ENCODE peak calls at places on chromosomes 1 and 21, in eight cellular contexts. R is GM12865; T is omental fat pad; Y is psoas muscle; G is cardiac fibroblast; I is GM20000; Z is CD4-positive, alpha-beta T cell; B is tibial nerve. J is an unnamed sample.

GRCh38 chr1:163974120-163974519 is 584.9 kb upstream of the PBX1 start:
- DNase-seq in R (no peak), T (no peak), Y (no peak), G (no peak), I (no peak), Z (no peak), B (no peak), J (no peak)

GRCh38 chr1:11955221-11955620 is 20.7 kb downstream of the PLOD1 start:
- DNase-seq in R (no peak), T (no peak), Y (no peak), G (no peak), I (no peak), Z (no peak), B (no peak), J (no peak)

GRCh38 chr1:88519156-88519555 is 164.9 kb upstream of the PKN2 start:
- DNase-seq in R (no peak), T (no peak), Y (no peak), G (no peak), I (no peak), Z (no peak), B (no peak), J (no peak)

GRCh38 chr1:204532832-204533231 is 16.6 kb downstream of the MDM4 start:
- DNase-seq in R (no peak), T (no peak), Y (no peak), G (no peak), I (no peak), Z (no peak), B (no peak), J (no peak)

GRCh38 chr1:246947255-246947654 is 15.5 kb upstream of the AHCTF1 start:
- DNase-seq in R (no peak), T (no peak), Y (peak; percentile 42), G (peak; percentile 91), I (no peak), Z (no peak), B (peak; percentile 73), J (no peak)

GRCh38 chr1:85359874-85360708 is 83.7 kb upstream of the BCL10 start:
- DNase-seq in R (no peak), T (no peak), Y (no peak), G (peak; percentile 60), I (no peak), Z (no peak), B (no peak), J (no peak)

GRCh38 chr1:230113605-230114241 is 46.7 kb downstream of the GALNT2 start:
- DNase-seq in R (no peak), T (no peak), Y (peak; percentile 49), G (peak; percentile 95), I (no peak), Z (no peak), B (peak; percentile 40), J (no peak)

GRCh38 chr1:12067900-12068821 is 5.1 kb downstream of the TNFRSF8 start:
- DNase-seq in R (peak; percentile 94), T (no peak), Y (no peak), G (peak; percentile 88), I (peak; percentile 65), Z (no peak), B (no peak), J (peak; percentile 70)

GRCh38 chr1:43317817-43318471 is 17.2 kb downstream of the TIE1 start:
- DNase-seq in R (no peak), T (no peak), Y (no peak), G (no peak), I (no peak), Z (no peak), B (no peak), J (no peak)

GRCh38 chr21:42113926-42114409 is 42.9 kb downstream of the UMODL1 start:
- DNase-seq in R (no peak), T (no peak), Y (peak; percentile 53), G (no peak), I (no peak), Z (no peak), B (peak; percentile 44), J (no peak)

GRCh38 chr1:20787100-20787774 is at the start of gene HP1BP3:
- DNase-seq in R (peak; percentile 88), T (no peak), Y (peak; percentile 86), G (peak; percentile 77), I (peak; percentile 93), Z (peak; percentile 89), B (peak; percentile 68), J (peak; percentile 88)

GRCh38 chr21:40120944-40121575 is 253.8 kb downstream of the PCP4 start:
- DNase-seq in R (no peak), T (no peak), Y (no peak), G (peak; percentile 8), I (no peak), Z (no peak), B (no peak), J (no peak)

GRCh38 chr1:94792473-94792875 is 27.7 kb upstream of the SLC44A3 start:
- DNase-seq in R (peak; percentile 61), T (no peak), Y (no peak), G (peak; percentile 43), I (peak; percentile 47), Z (no peak), B (no peak), J (peak; percentile 47)
- TF ChIP-seq CTCF in R (no peak), T (no peak), Y (peak; percentile 13), G (peak; percentile 55), I (no peak), Z (no peak), B (no peak), J (no peak)

GRCh38 chr1:33219886-33220661 is 36.2 kb upstream of the ZNF362 start:
- DNase-seq in R (no peak), T (no peak), Y (no peak), G (no peak), I (no peak), Z (no peak), B (no peak), J (no peak)
- TF ChIP-seq CTCF in R (no peak), T (no peak), Y (no peak), G (no peak), I (no peak), Z (no peak), B (no peak), J (no peak)

GRCh38 chr1:13520985-13521384 is 7.2 kb upstream of the LRRC38 start:
- DNase-seq in R (no peak), T (no peak), Y (no peak), G (no peak), I (no peak), Z (no peak), B (no peak), J (no peak)

GRCh38 chr1:13513885-13514546 is at the start of gene LRRC38:
- DNase-seq in R (no peak), T (no peak), Y (peak; percentile 61), G (no peak), I (no peak), Z (no peak), B (no peak), J (no peak)

GRCh38 chr1:13516606-13517005 is 2.8 kb upstream of the LRRC38 start:
- DNase-seq in R (no peak), T (no peak), Y (no peak), G (no peak), I (no peak), Z (no peak), B (no peak), J (no peak)

GRCh38 chr1:13513063-13513884 is 529 bp downstream of the LRRC38 start:
- DNase-seq in R (no peak), T (no peak), Y (no peak), G (no peak), I (no peak), Z (no peak), B (no peak), J (no peak)

GRCh38 chr1:13517193-13517812 is 3.5 kb upstream of the LRRC38 start:
- DNase-seq in R (no peak), T (no peak), Y (no peak), G (peak; percentile 12), I (peak; percentile 44), Z (no peak), B (no peak), J (peak; percentile 50)
- TF ChIP-seq CTCF in R (peak; percentile 15), T (no peak), Y (peak; percentile 47), G (peak; percentile 50), I (peak; percentile 41), Z (no peak), B (no peak), J (peak; percentile 19)

GRCh38 chr1:72620453-72620852 is 338.1 kb upstream of the NEGR1 start:
- DNase-seq in R (no peak), T (no peak), Y (no peak), G (no peak), I (no peak), Z (no peak), B (no peak), J (no peak)

GRCh38 chr1:72623299-72623708 is 341.0 kb upstream of the NEGR1 start:
- DNase-seq in R (peak; percentile 56), T (no peak), Y (no peak), G (peak; percentile 57), I (peak; percentile 10), Z (no peak), B (no peak), J (peak; percentile 22)
- TF ChIP-seq CTCF in R (peak; percentile 61), T (no peak), Y (peak; percentile 27), G (peak; percentile 74), I (no peak), Z (no peak), B (peak; percentile 28), J (peak; percentile 40)

DNA sequence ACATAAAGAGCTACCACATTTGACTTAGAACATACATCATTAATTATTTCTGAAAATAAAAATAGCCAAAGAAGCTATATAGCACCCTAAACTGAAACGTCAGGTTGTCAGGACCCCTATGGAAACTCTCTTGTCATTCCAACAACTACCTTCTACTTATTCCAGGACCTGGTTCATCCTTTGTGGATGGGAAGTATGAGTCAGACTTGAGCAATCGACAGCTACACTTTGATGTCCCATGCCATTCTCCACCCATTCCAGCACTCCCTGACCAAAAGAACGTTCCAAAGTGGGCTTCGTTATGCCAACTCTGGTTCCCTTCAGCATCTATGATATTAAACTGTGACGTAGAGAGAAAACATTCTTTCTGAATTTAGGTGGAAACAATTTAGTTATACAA is 723.0 kb upstream of the B3GALT2 start:
- DNase-seq in R (no peak), T (no peak), Y (no peak), G (no peak), I (no peak), Z (no peak), B (no peak), J (no peak)
- TF ChIP-seq CTCF in R (no peak), T (no peak), Y (no peak), G (no peak), I (no peak), Z (no peak), B (no peak), J (no peak)